ENCODE peak calls at places on chromosome 16, in six cellular contexts. K, Q, N, U, T and D are unnamed samples.

GRCh38 chr16:53816211-53816610 is 112.3 kb downstream of the FTO start:
- DNase-seq in Q (no peak), N (no peak), K (no peak), T (no peak), U (no peak), D (no peak)

GRCh38 chr16:74800216-74800871 is 25.7 kb upstream of the FA2H start:
- DNase-seq in Q (no peak), N (no peak), U (no peak), K (no peak), T (no peak), D (no peak)

GRCh38 chr16:70512456-70512855 is 10.9 kb downstream of the COG4 start:
- DNase-seq in T (no peak), K (no peak), U (no peak), Q (no peak), N (no peak), D (no peak)

GRCh38 chr16:21301168-21301894 is 23.2 kb upstream of the CRYM start:
- DNase-seq in U (peak; percentile 73), K (peak; percentile 82), N (no peak), Q (peak; percentile 61), T (no peak), D (peak; percentile 86)

GRCh38 chr16:85082553-85083050 is 29.7 kb downstream of the CIBAR2 start:
- DNase-seq in N (no peak), T (no peak), U (no peak), K (no peak), Q (no peak), D (peak; percentile 47)

GRCh38 chr16:75938818-75939217 is 212.5 kb upstream of the CPHXL start:
- DNase-seq in T (no peak), K (no peak), Q (no peak), N (no peak), U (peak; percentile 26), D (no peak)

GRCh38 chr16:83898463-83899271 is at the start of gene MLYCD:
- DNase-seq in Q (peak; percentile 84), U (peak; percentile 40), T (peak; percentile 71), N (no peak), K (peak; percentile 95), D (peak; percentile 86)

GRCh38 chr16:11094075-11094593 is 149.8 kb downstream of the CLEC16A start:
- DNase-seq in U (no peak), Q (no peak), K (no peak), N (no peak), T (no peak), D (no peak)

GRCh38 chr16:86300746-86301480 is 209.4 kb upstream of the FOXF1 start:
- DNase-seq in K (no peak), Q (no peak), T (no peak), N (no peak), U (peak; percentile 57), D (no peak)

GRCh38 chr16:56301391-56301850 is 110.1 kb downstream of the GNAO1 start:
- DNase-seq in N (peak; percentile 37), T (no peak), U (peak; percentile 94), K (no peak), Q (no peak), D (no peak)

GRCh38 chr16:4273858-4274291 is 1.1 kb upstream of the TFAP4 start:
- DNase-seq in Q (peak; percentile 70), N (no peak), U (no peak), T (no peak), K (peak; percentile 63), D (peak; percentile 75)

GRCh38 chr16:48881272-48881671 is 271.3 kb upstream of the N4BP1 start:
- DNase-seq in U (no peak), N (no peak), T (no peak), Q (no peak), K (no peak), D (no peak)

GRCh38 chr16:30570621-30571443 is 682 bp downstream of the ZNF688 start:
- DNase-seq in Q (peak; percentile 34), N (no peak), T (no peak), U (no peak), K (no peak), D (peak; percentile 42)

GRCh38 chr16:12089492-12090161 is 113.1 kb downstream of the SNX29 start:
- DNase-seq in U (no peak), N (no peak), T (no peak), K (peak; percentile 34), Q (peak; percentile 21), D (no peak)

GRCh38 chr16:29023279-29024278 is 38.7 kb downstream of the LAT start:
- DNase-seq in T (no peak), U (peak; percentile 17), Q (no peak), N (no peak), K (no peak), D (no peak)

GRCh38 chr16:85126731-85127662 is 14.7 kb upstream of the CIBAR2 start:
- DNase-seq in K (peak; percentile 29), Q (no peak), T (no peak), N (no peak), U (peak; percentile 94), D (peak; percentile 36)

GRCh38 chr16:19881783-19882182 is 2.9 kb downstream of the GPRC5B start:
- DNase-seq in K (no peak), Q (no peak), T (no peak), U (no peak), N (no peak), D (no peak)

GRCh38 chr16:1810106-1810505 is 16.5 kb downstream of the HAGH start:
- DNase-seq in N (no peak), Q (no peak), U (no peak), K (no peak), T (no peak), D (no peak)

GRCh38 chr16:17223576-17223975 is 247.2 kb downstream of the XYLT1 start:
- DNase-seq in K (no peak), N (no peak), T (no peak), Q (no peak), U (no peak), D (no peak)

GRCh38 chr16:8904018-8904430 is 21.9 kb downstream of the LITAFD start:
- DNase-seq in T (no peak), N (no peak), Q (no peak), K (no peak), U (no peak), D (no peak)

GRCh38 chr16:8908779-8909468 is 26.8 kb downstream of the LITAFD start:
- DNase-seq in K (no peak), U (no peak), Q (no peak), T (no peak), N (no peak), D (no peak)

GRCh38 chr16:8905795-8906591 is 23.8 kb downstream of the LITAFD start:
- DNase-seq in T (no peak), N (no peak), U (no peak), Q (no peak), K (no peak), D (no peak)

GRCh38 chr16:8905168-8905762 is 23.1 kb downstream of the LITAFD start:
- DNase-seq in N (no peak), Q (no peak), T (peak; percentile 16), K (no peak), U (no peak), D (peak; percentile 37)

DNA sequence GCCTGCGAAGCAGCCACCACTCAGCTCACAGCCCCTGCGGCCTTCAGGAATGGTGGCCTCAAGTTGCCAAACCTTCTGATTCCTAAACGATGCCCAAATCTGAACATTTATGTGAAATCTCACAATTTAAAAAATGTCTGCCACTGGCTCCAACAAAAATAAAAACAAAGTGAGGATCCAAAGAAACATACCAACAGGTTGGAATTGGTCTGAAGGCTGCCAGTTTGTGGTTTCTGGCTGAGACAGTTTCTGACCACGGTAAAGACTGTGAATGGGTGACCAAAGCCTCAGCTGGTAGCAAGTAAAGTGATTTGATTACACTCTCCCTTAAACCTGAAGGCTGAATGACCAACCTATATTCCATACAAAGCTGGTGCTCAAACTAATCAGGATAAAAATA is 24.9 kb downstream of the LITAFD start:
- DNase-seq in T (no peak), U (no peak), N (no peak), Q (no peak), K (no peak), D (no peak)
- H3K36me3 ChIP-seq in T (peaks cover 88% of the 10 kb centered on the region), U (peaks cover 94% of the 10 kb centered on the region), N (peaks cover 34% of the 10 kb centered on the region), Q (peaks cover 100% of the 10 kb centered on the region), K (peaks cover 45% of the 10 kb centered on the region), D (peaks cover 97% of the 10 kb centered on the region)

GRCh38 chr16:9599415-9600110 is 508.1 kb downstream of the HAPSTR1 start:
- DNase-seq in U (no peak), T (no peak), N (no peak), K (no peak), Q (no peak), D (no peak)
- H3K4me3 ChIP-seq in U (no peak overlapping the region), T (no peak overlapping the region), N (no peak overlapping the region), K (no peak overlapping the region), Q (no peak overlapping the region), D (no peak overlapping the region)

DNA sequence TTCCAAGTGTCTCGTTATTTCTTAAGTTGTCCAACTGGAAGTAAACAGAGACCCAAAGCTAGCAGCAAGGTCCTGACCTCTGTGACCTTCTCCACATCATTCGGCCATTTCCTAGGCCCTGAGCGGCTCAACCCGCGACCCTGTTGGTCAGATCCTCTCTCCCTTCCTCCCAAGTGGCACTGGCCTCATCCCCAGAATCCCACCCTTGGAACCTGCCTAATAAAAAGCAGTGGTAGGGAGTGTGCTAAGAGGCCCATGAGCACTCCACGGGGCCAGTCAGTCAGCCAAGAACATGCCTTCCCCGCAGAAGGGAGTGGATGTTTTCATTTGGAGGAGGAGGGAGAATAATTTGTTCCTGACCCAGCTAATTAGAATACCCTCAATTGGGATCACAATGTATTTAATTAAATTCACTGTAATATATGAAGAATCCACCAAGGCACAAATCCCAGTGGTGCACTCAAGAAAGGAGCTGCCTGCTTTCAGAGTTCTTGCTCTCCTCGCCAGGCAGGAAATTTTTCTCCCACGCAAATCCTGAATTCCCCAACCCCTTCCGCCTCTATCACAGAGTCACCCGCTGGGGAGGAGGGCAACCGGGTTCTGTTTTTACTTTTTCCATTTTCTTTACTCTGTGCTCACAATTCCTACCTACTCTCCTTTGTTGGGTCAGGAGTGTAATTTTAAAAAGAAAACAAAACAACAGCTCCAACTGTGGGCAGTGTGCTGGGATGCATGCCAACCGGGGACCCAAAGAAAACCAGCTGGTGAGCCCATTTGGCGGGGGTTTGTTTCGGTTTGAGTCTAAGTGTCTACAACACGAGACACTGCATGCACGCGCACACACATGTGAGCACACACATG is 153.4 kb downstream of the ZFHX3 start:
- DNase-seq in K (no peak), N (no peak), T (no peak), Q (peak; percentile 58), U (no peak), D (no peak)
- H3K36me3 ChIP-seq in K (no peaks in the 10 kb centered on the region), N (peaks cover 3% of the 10 kb centered on the region), T (no peaks in the 10 kb centered on the region), Q (peaks cover 4% of the 10 kb centered on the region), U (peaks cover 5% of the 10 kb centered on the region), D (no peaks in the 10 kb centered on the region)

GRCh38 chr16:23505942-23506605 is 4.2 kb downstream of the GGA2 start:
- DNase-seq in T (no peak), N (no peak), Q (no peak), K (peak; percentile 38), U (no peak), D (no peak)
- H3K4me3 ChIP-seq in T (no peak overlapping the region), N (no peak overlapping the region), Q (no peak overlapping the region), K (no peak overlapping the region), U (no peak overlapping the region), D (no peak overlapping the region)

GRCh38 chr16:59997706-59998105 is 1263.6 kb upstream of the GOT2 start:
- DNase-seq in T (no peak), N (no peak), U (no peak), K (no peak), Q (no peak), D (no peak)
- H3K36me3 ChIP-seq in T (no peaks in the 10 kb centered on the region), N (no peaks in the 10 kb centered on the region), U (no peaks in the 10 kb centered on the region), K (no peaks in the 10 kb centered on the region), Q (no peaks in the 10 kb centered on the region), D (no peaks in the 10 kb centered on the region)

DNA sequence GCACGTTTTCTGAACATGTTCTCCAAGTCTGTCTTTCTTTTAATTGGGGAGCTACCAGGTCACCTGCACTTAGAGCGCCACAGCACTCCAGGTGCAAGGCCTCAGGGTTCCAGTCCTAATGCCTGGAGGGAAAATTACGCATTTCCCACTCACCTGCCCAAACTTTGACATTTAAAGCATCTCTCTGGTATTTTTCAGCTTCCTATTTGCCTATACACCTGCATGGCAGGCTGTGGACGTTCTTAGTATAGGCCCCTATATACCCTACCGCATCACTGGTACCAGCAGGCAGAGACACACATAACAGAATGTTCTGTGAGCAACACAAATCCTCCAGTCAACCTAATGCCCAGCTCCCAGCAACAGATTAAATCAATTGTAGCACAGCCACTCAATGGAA is 213.3 kb downstream of the MRTFB start:
- DNase-seq in Q (no peak), T (no peak), U (no peak), K (no peak), N (no peak), D (no peak)
- H3K4me3 ChIP-seq in Q (peak overlapping the region; percentile 95), T (no peak overlapping the region), U (no peak overlapping the region), K (no peak overlapping the region), N (no peak overlapping the region), D (no peak overlapping the region)